ENCODE peak calls at places on chromosomes 2 and 18, in six cellular contexts. P is uterus; S is mammary epithelial cell; U is fibroblast of lung; G is CD8-positive, alpha-beta memory T cell; L is Peyer's patch. F is an unnamed sample. For H3K4me1 and H3K9me3, the result is how much of the 10 kb centered on the place peaks cover.

GRCh38 chr2:179139506-179139905 is 89.6 kb upstream of the CCDC141 start:
- DNase-seq in G (no peak), U (no peak), L (no peak), P (no peak), S (peak), F (no peak)

GRCh38 chr2:135203944-135204343 is 151.9 kb downstream of the RAB3GAP1 start:
- DNase-seq in G (no peak), S (no peak), P (no peak), L (no peak), U (no peak), F (no peak)

GRCh38 chr2:30113617-30114293 is 33.1 kb upstream of the YPEL5 start:
- DNase-seq in L (no peak), G (no peak), U (peak), P (no peak), S (peak), F (no peak)

GRCh38 chr2:26605195-26605968 is 35.8 kb downstream of the CIB4 start:
- DNase-seq in U (peak), S (peak), P (peak), L (no peak), G (no peak), F (peak)

GRCh38 chr2:37616674-37616999 is 54.8 kb downstream of the CDC42EP3 start:
- DNase-seq in P (no peak), G (no peak), L (no peak), U (no peak), S (peak), F (peak)

GRCh38 chr2:219274392-219274921 is 4.7 kb upstream of the DNAJB2 start:
- DNase-seq in L (no peak), S (peak), U (peak), P (peak), G (no peak), F (peak)

GRCh38 chr2:31107588-31108300 is 30.5 kb downstream of the GALNT14 start:
- DNase-seq in G (no peak), L (no peak), P (no peak), S (peak), U (peak), F (peak)

GRCh38 chr2:219459460-219460311 is 25.0 kb downstream of the SPEG start:
- DNase-seq in S (peak), L (peak), U (peak), P (peak), G (peak), F (peak)

GRCh38 chr2:240579771-240580614 is 6.5 kb upstream of the CAPN10 start:
- DNase-seq in U (peak), P (peak), S (peak), G (peak), L (peak), F (no peak)

GRCh38 chr2:234873103-234873827 is 78.6 kb upstream of the SH3BP4 start:
- DNase-seq in P (no peak), S (no peak), G (no peak), L (no peak), U (no peak), F (no peak)

GRCh38 chr2:48442610-48443360 is 87.2 kb upstream of the STON1 start:
- DNase-seq in S (no peak), G (no peak), U (no peak), P (no peak), L (no peak), F (no peak)
- H3K4me1 ChIP-seq in S (under half), G (under half), U (under half), P (under half), L (under half), F (under half)

GRCh38 chr18:35241523-35241804 is 630 bp downstream of the ZNF397 start:
- DNase-seq in P (no peak), U (no peak), L (no peak), S (no peak), G (no peak), F (no peak)
- H3K9me3 ChIP-seq in P (under half), U (under half), L (under half), S (under half), G (under half), F (under half)

GRCh38 chr2:171158790-171159325 is 1.8 kb downstream of the TLK1 start:
- DNase-seq in U (no peak), G (no peak), P (no peak), L (no peak), S (no peak), F (no peak)
- H3K4me1 ChIP-seq in U (under half), G (half or more), P (under half), L (under half), S (under half), F (under half)

GRCh38 chr2:5123597-5124196 is 568.5 kb upstream of the SOX11 start:
- DNase-seq in G (no peak), S (no peak), L (no peak), P (no peak), U (no peak), F (no peak)

GRCh38 chr2:5121677-5122076 is 570.5 kb upstream of the SOX11 start:
- DNase-seq in P (no peak), G (no peak), L (no peak), S (no peak), U (no peak), F (peak)

GRCh38 chr2:5121106-5121505 is 571.1 kb upstream of the SOX11 start:
- DNase-seq in G (no peak), L (no peak), P (no peak), U (no peak), S (no peak), F (peak)

GRCh38 chr2:5125017-5125730 is 567.0 kb upstream of the SOX11 start:
- DNase-seq in U (no peak), G (no peak), L (no peak), P (no peak), S (no peak), F (no peak)
- H3K9me3 ChIP-seq in U (under half), G (under half), L (under half), P (under half), S (under half), F (under half)

GRCh38 chr18:69876490-69876889 is 71.2 kb downstream of the CD226 start:
- DNase-seq in S (no peak), P (no peak), L (no peak), U (no peak), G (no peak), F (no peak)

GRCh38 chr18:69878534-69878933 is 69.1 kb downstream of the CD226 start:
- DNase-seq in P (no peak), L (no peak), S (no peak), U (no peak), G (no peak), F (no peak)

GRCh38 chr18:69874058-69874457 is 73.6 kb downstream of the CD226 start:
- DNase-seq in S (no peak), G (no peak), U (peak), L (no peak), P (no peak), F (peak)

DNA sequence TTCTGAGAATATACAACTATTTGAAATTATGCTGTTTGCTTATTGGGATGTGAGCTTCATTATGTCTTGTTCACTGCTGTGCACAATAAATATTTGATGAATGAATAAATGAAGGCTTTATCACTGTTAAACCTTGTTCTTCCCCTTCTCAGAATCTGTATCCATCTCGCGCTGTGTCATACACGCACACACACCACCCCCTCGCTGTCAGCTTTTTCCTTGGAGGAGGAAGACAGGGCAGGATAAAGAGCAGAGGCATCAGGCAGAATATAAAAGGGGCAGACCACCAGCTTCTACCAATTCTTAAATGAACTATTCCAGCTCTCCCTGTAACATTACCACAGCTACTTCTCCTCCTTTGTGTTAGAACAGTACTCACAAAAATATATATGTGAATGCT is 75.0 kb downstream of the CD226 start:
- DNase-seq in P (no peak), S (no peak), L (no peak), U (no peak), G (no peak), F (no peak)
- H3K4me1 ChIP-seq in P (under half), S (under half), L (under half), U (under half), G (under half), F (under half)

GRCh38 chr2:144967971-144968370 is 448.1 kb upstream of the ZEB2 start:
- DNase-seq in U (no peak), S (no peak), G (no peak), P (no peak), L (no peak), F (no peak)
- H3K9me3 ChIP-seq in U (under half), S (under half), G (under half), P (under half), L (under half), F (under half)

GRCh38 chr2:237433920-237434319 is 20.0 kb upstream of the COL6A3 start:
- DNase-seq in S (no peak), U (no peak), P (no peak), G (no peak), L (no peak), F (no peak)
- H3K4me1 ChIP-seq in S (half or more), U (under half), P (under half), G (half or more), L (under half), F (under half)

GRCh38 chr2:230784840-230785239 is 72.2 kb downstream of the CAB39 start:
- DNase-seq in P (no peak), G (no peak), L (no peak), U (no peak), S (peak), F (peak)
- H3K9me3 ChIP-seq in P (under half), G (under half), L (under half), U (under half), S (under half), F (under half)

GRCh38 chr2:46308081-46308480 is 10.9 kb downstream of the EPAS1 start:
- DNase-seq in P (no peak), G (no peak), U (no peak), L (no peak), S (no peak), F (peak)
- H3K4me1 ChIP-seq in P (under half), G (under half), U (under half), L (under half), S (half or more), F (under half)

DNA sequence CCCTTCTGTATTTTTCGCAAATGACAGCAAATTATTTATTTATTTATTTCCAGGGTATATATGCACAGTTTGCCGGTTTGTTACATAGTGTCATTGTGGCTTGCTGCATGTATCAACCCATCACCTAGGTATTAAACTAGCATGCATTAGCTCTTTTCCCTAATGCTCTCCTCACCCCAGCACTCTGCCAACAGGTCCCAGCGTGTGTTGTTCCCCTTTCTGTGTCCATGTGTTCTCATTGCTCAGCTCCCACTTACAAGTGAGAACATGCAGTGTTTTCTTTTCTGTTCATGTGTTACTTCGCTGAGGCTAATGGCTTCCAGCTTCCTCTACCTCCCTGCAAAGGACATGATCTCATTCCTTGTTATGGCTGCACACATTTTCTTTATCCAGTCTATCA is 592.3 kb downstream of the TRIB2 start:
- DNase-seq in U (no peak), P (no peak), L (no peak), S (peak), G (no peak), F (no peak)
- H3K9me3 ChIP-seq in U (under half), P (under half), L (under half), S (under half), G (under half), F (under half)